ENCODE peak calls at places on chromosomes 4 and X, in ten cellular contexts. N, O, A, Z, V, E, L, S, M and B are unnamed samples. For H3K9me3, the result is how much of the 10 kb centered on the place peaks cover.

GRCh38 chrX:46967547-46967946 is 55.3 kb downstream of the JADE3 start:
- DNase-seq in N (no peak), O (no peak), A (no peak), Z (no peak), V (no peak), E (no peak), L (no peak), S (no peak), M (no peak), B (no peak)

GRCh38 chr4:102328045-102328444 is 17.2 kb downstream of the SLC39A8 start:
- DNase-seq in N (no peak), O (no peak), A (no peak), Z (no peak), V (no peak), E (peak), L (no peak), S (no peak), M (peak), B (no peak)

GRCh38 chr4:7341486-7342222 is 93.1 kb downstream of the PSAPL1 start:
- DNase-seq in N (no peak), O (no peak), A (no peak), Z (no peak), V (peak), E (peak), L (no peak), S (no peak), M (no peak), B (no peak)

GRCh38 chrX:17042046-17042445 is 95.6 kb downstream of the REPS2 start:
- DNase-seq in N (no peak), O (no peak), A (no peak), Z (no peak), V (no peak), E (no peak), L (no peak), S (no peak), M (no peak), B (no peak)

GRCh38 chrX:68980906-68981616 is 152.2 kb downstream of the EFNB1 start:
- DNase-seq in N (no peak), O (no peak), A (no peak), Z (no peak), V (no peak), E (no peak), L (no peak), S (no peak), M (no peak), B (no peak)

GRCh38 chr4:86895692-86896488 is 3.7 kb upstream of the C4orf36 start:
- DNase-seq in N (no peak), O (no peak), A (no peak), Z (no peak), V (no peak), E (peak), L (peak), S (no peak), M (peak), B (no peak)

GRCh38 chr4:145954924-145955339 is 16.3 kb upstream of the ZNF827 start:
- DNase-seq in N (no peak), O (no peak), A (no peak), Z (no peak), V (no peak), E (peak), L (no peak), S (no peak), M (peak), B (no peak)

GRCh38 chr4:77220841-77221613 is 64.0 kb downstream of the CCNG2 start:
- DNase-seq in N (no peak), O (no peak), A (peak), Z (peak), V (no peak), E (peak), L (no peak), S (peak), M (no peak), B (no peak)

GRCh38 chr4:77050962-77051361 is 24.8 kb downstream of the CCNI start:
- DNase-seq in N (no peak), O (no peak), A (no peak), Z (no peak), V (no peak), E (peak), L (no peak), S (no peak), M (no peak), B (no peak)

GRCh38 chr4:8703401-8703696 is 110.8 kb downstream of the CPZ start:
- DNase-seq in N (no peak), O (no peak), A (no peak), Z (no peak), V (peak), E (no peak), L (no peak), S (no peak), M (no peak), B (no peak)

GRCh38 chr4:155735506-155735905 is 23.3 kb upstream of the GUCY1B1 start:
- DNase-seq in N (no peak), O (no peak), A (no peak), Z (no peak), V (no peak), E (no peak), L (no peak), S (no peak), M (no peak), B (no peak)

GRCh38 chr4:6984611-6985115 is 58.5 kb upstream of the TADA2B start:
- DNase-seq in N (no peak), O (no peak), A (no peak), Z (peak), V (no peak), E (no peak), L (no peak), S (no peak), M (no peak), B (no peak)

GRCh38 chrX:50691820-50692219 is 122.2 kb downstream of the SHROOM4 start:
- DNase-seq in N (no peak), O (no peak), A (no peak), Z (no peak), V (no peak), E (no peak), L (no peak), S (no peak), M (peak), B (no peak)

GRCh38 chr4:68373513-68373912 is 23.6 kb upstream of the YTHDC1 start:
- DNase-seq in N (no peak), O (peak), A (peak), Z (peak), V (peak), E (peak), L (peak), S (peak), M (no peak), B (peak)

DNA sequence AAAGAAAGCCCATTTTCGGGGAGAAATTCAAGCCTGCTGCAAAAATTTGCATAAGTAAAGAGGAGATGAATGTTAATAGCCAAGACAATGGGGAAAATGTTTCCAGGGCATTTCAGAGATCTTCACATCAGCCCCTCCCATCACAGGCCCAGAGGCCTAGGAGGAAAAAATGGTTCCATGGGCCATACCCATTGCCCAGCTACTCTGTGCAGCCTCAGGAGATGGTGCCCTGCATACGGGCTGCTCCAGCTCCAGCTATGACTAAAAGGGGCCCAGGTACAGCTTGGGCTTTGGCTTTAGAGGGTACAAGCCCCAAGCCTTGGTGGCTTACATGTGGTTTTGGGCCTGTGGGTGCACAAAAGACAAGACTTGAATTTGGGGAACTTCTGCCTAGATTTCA is 168.0 kb upstream of the DIPK2B start:
- DNase-seq in N (no peak), O (no peak), A (no peak), Z (no peak), V (no peak), E (no peak), L (no peak), S (no peak), M (no peak), B (no peak)
- H3K9me3 ChIP-seq in N (under half), O (under half), A (under half), Z (under half), V (under half), E (under half), L (under half), S (under half), M (under half), B (under half)

GRCh38 chrX:2360731-2361130 is 140.0 kb downstream of the DHRSX start:
- DNase-seq in N (peak), O (no peak), A (no peak), Z (no peak), V (no peak), E (peak), L (no peak), S (no peak), M (no peak), B (no peak)
- H3K9me3 ChIP-seq in N (under half), O (under half), A (under half), Z (under half), V (under half), E (under half), L (under half), S (under half), M (under half), B (under half)

DNA sequence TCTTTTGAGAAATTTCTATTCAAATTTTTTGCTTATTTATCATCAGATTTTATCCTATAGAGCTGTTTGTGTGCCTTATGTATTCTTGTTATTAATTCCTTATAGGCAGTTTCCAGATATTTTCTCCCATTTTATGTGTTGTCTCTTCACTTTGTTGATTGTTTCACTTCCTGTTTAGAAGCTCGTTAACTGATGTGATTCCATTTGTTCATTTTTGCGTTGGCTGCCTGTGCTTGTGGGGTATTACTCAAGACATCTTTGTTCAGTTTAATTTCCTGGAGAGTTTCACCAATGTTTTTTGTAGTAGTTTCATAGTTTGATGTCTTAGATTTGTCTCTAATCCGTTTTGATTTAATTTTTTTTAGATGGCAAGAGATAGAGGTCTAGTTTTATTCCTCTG is 14.6 kb downstream of the ZNF718 start:
- DNase-seq in N (no peak), O (no peak), A (no peak), Z (no peak), V (no peak), E (no peak), L (no peak), S (no peak), M (no peak), B (no peak)
- H3K9me3 ChIP-seq in N (under half), O (half or more), A (under half), Z (half or more), V (half or more), E (under half), L (half or more), S (half or more), M (under half), B (under half)

DNA sequence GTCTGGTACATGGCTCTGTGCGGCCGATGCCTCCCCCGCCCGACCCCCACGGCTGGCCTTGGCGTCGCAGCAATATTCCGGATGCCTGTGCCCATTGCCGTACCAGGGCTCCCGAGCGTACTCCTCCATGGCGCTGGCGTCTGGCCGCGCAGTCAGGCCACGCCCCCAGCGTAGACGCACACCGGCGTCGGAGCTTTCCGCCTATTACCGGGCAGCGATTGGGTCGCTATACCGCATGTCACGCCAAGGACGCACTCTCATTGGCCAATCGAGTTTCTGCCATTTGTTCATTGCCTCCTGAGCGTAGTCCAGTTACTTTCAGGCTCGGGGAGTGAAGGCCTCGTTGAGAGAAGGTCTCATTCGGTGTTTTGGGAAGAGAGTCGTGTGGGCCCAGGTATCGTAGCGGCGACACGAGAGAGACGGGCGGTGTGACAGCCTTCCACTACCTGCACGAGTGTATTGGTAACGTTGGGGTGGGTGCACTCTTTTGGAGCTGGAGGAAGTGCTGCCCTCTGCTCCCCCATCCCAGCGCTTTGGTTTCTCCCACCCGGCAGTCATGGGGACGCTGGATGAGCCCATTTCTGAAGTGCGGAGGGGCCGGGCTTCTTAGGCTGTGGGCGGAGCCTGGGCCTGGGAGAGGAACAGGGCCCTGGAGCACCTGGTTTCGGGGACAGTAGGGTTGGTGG is at the start of the genes PQBP1 and TIMM17B:
- DNase-seq in N (peak), O (peak), A (peak), Z (peak), V (peak), E (peak), L (peak), S (peak), M (peak), B (peak)
- H3K9me3 ChIP-seq in N (under half), O (under half), A (under half), Z (under half), V (under half), E (under half), L (under half), S (under half), M (under half), B (under half)

GRCh38 chr4:13733817-13734216 is 106.3 kb upstream of the BOD1L1 start:
- DNase-seq in N (no peak), O (no peak), A (no peak), Z (no peak), V (no peak), E (no peak), L (no peak), S (no peak), M (no peak), B (no peak)
- H3K9me3 ChIP-seq in N (under half), O (under half), A (under half), Z (under half), V (under half), E (under half), L (under half), S (under half), M (under half), B (under half)

DNA sequence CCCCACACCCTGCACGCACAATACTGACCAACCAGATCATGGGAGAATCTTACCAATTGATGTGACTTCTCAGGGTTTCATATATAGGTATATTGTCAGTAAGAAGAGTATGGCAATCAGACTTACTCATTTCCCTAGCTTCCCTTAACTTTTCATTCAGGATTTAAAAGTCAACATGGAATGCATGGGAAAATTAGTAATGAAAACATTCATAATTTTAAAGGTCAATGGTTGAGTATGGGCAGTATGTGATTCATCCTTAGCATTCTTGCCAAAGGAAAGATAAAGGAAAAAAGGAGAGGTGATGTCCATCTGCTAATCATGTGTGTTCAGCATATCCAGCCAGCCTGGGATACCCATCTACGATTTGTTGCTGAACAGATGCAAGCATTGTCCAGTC is 4.0 kb downstream of the DIPK2B start:
- DNase-seq in N (no peak), O (no peak), A (no peak), Z (no peak), V (no peak), E (peak), L (no peak), S (no peak), M (peak), B (no peak)
- H3K9me3 ChIP-seq in N (under half), O (under half), A (under half), Z (under half), V (under half), E (under half), L (under half), S (under half), M (under half), B (under half)

DNA sequence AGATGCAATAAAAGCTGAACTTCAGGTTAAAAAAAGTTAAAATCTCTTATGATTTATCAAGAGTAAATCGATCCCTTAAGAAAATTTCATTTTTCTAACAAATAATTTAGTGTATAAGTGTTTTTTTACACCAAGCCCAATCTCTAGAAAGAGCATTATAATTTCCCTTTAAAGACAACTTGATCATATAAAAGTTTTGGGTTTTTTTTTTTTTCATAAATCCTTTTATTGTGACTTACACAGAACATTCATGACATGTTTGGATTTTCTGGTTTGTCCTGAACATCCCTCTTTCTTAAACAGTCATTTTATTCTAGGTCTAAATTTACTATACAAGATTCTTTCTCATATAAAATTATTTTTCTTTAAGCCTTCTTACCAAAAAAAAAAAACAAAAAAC is 6.5 kb downstream of the ZNF721 start:
- DNase-seq in N (no peak), O (no peak), A (no peak), Z (no peak), V (no peak), E (no peak), L (no peak), S (no peak), M (no peak), B (no peak)
- H3K9me3 ChIP-seq in N (under half), O (under half), A (under half), Z (half or more), V (under half), E (under half), L (half or more), S (half or more), M (under half), B (under half)

GRCh38 chrX:1763294-1763693 is 148.4 kb downstream of the ASMT start:
- DNase-seq in N (no peak), O (no peak), A (no peak), Z (no peak), V (no peak), E (no peak), L (no peak), S (no peak), M (no peak), B (no peak)
- H3K9me3 ChIP-seq in N (under half), O (under half), A (under half), Z (under half), V (under half), E (under half), L (under half), S (half or more), M (under half), B (under half)

GRCh38 chrX:143988356-143988755 is 104.5 kb downstream of the UBE2NL start:
- DNase-seq in N (no peak), O (no peak), A (no peak), Z (no peak), V (no peak), E (no peak), L (no peak), S (no peak), M (no peak), B (no peak)
- H3K9me3 ChIP-seq in N (under half), O (under half), A (under half), Z (under half), V (under half), E (under half), L (under half), S (under half), M (under half), B (under half)